ENCODE peak calls at places on chromosomes 1 and 21, in four cellular contexts. P is GM12865, T is endothelial cell, K is lower leg skin. Y is an unnamed sample.

GRCh38 chr1:214476958-214477870 is 74.2 kb downstream of the PTPN14 start:
- DNase-seq in P (no peak), T (no peak), K (no peak), Y (no peak)

GRCh38 chr1:206785366-206785765 is 13.1 kb upstream of the IL10 start:
- DNase-seq in P (no peak), T (no peak), K (peak; percentile 18), Y (no peak)

GRCh38 chr1:181128592-181129497 is 40.3 kb downstream of the IER5 start:
- DNase-seq in P (peak; percentile 86), T (no peak), K (no peak), Y (no peak)

GRCh38 chr1:173168941-173169340 is 38.2 kb downstream of the TNFSF4 start:
- DNase-seq in P (no peak), T (no peak), K (no peak), Y (no peak)

GRCh38 chr1:147167361-147167760 is 4.9 kb downstream of the PRKAB2 start:
- DNase-seq in P (no peak), T (no peak), K (no peak), Y (no peak)

GRCh38 chr1:4626560-4627319 is 27.7 kb upstream of the AJAP1 start:
- DNase-seq in P (no peak), T (no peak), K (no peak), Y (no peak)

GRCh38 chr1:209647212-209647611 is 5.0 kb downstream of the LAMB3 start:
- DNase-seq in P (no peak), T (no peak), K (no peak), Y (no peak)

GRCh38 chr1:162029205-162029604 is 5.5 kb upstream of the OLFML2B start:
- DNase-seq in P (no peak), T (no peak), K (no peak), Y (no peak)

GRCh38 chr1:147611587-147611986 is 58.7 kb downstream of the ACP6 start:
- DNase-seq in P (no peak), T (no peak), K (no peak), Y (no peak)

GRCh38 chr1:25572708-25573590 is 29.5 kb downstream of the LDLRAP1 start:
- DNase-seq in P (peak; percentile 67), T (peak; percentile 74), K (no peak), Y (peak; percentile 78)

GRCh38 chr1:94562502-94563260 is 21.1 kb upstream of the F3 start:
- DNase-seq in P (no peak), T (no peak), K (no peak), Y (no peak)

GRCh38 chr1:22893292-22893691 is 79.4 kb downstream of the LACTBL1 start:
- DNase-seq in P (no peak), T (no peak), K (no peak), Y (no peak)

GRCh38 chr21:37073417-37074194 is 552 bp downstream of the TTC3 start:
- DNase-seq in P (peak; percentile 71), T (no peak), K (peak; percentile 94), Y (peak; percentile 63)

GRCh38 chr1:234710381-234710780 is 100.4 kb upstream of the IRF2BP2 start:
- DNase-seq in P (no peak), T (no peak), K (peak; percentile 67), Y (no peak)

GRCh38 chr1:246110343-246111219 is 396.5 kb downstream of the SMYD3 start:
- DNase-seq in P (no peak), T (no peak), K (no peak), Y (no peak)

GRCh38 chr1:153573351-153573750 is 7.7 kb upstream of the S100A2 start:
- DNase-seq in P (no peak), T (no peak), K (no peak), Y (no peak)

GRCh38 chr1:77889240-77889637 is 815 bp downstream of the NEXN start:
- DNase-seq in P (no peak), T (no peak), K (no peak), Y (no peak)

GRCh38 chr1:37474051-37474696 is at the start of gene ZC3H12A:
- DNase-seq in P (peak; percentile 96), T (peak; percentile 80), K (peak; percentile 98), Y (peak; percentile 93)

GRCh38 chr21:45766501-45766900 is 123.0 kb downstream of the PCBP3 start:
- DNase-seq in P (no peak), T (no peak), K (no peak), Y (no peak)

GRCh38 chr1:59568158-59568935 is 246.4 kb upstream of the HOOK1 start:
- DNase-seq in P (no peak), T (no peak), K (no peak), Y (no peak)

GRCh38 chr1:109083923-109084322 is 6.6 kb upstream of the TMEM167B start:
- DNase-seq in P (no peak), T (no peak), K (no peak), Y (no peak)

GRCh38 chr1:205144046-205144720 is 22.4 kb upstream of the RBBP5 start:
- DNase-seq in P (no peak), T (no peak), K (no peak), Y (no peak)

GRCh38 chr1:119971710-119972570 is 75.6 kb upstream of the ADAM30 start:
- DNase-seq in P (no peak), T (no peak), K (no peak), Y (no peak)

DNA sequence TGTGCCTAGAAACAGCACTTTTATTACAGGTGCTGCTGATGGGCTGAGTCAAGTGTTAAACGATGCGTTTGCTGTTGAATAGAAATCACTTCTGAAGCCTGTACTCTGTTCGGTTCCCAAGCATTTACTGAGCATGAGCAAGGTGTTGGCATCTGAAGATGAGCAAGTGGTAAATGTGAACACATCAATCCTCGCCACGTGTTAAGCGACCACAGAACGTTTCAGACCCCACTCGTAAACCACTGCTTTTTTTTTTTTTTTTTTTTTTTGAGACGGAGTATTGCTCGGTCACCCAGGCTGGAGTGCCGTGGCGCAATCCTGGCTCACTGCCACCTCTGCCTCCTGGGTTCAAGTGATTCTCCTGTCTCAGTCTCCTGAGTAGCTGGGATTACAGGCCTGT is 241.2 kb downstream of the SETD4 start:
- DNase-seq in P (no peak), T (no peak), K (no peak), Y (no peak)
- TF ChIP-seq CTCF in P (no peak), T (no peak), K (no peak), Y (no peak)

DNA sequence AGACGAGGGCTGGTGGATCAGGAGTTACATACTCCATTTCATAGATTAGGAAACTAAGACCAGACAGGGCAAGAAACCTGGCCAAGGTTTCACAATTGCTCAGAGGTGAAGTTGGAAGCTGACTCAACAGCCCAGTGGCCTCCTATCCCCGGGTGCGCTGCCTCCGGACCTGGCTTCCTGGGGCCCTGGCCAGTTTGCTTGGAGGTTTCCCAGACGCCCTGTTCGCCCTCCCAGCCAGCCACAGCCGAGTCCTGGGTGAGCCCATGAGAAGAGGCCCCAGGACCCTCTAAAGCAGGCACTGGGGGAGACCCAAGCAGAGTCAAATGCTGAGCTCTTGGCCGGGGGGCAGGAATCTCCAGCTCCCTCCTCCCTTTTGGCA is 180.1 kb downstream of the ZBTB18 start:
- DNase-seq in P (no peak), T (no peak), K (no peak), Y (no peak)
- TF ChIP-seq CTCF in P (no peak), T (no peak), K (no peak), Y (no peak)

GRCh38 chr1:228120351-228121091 is 11.4 kb upstream of the MRPL55 start:
- DNase-seq in P (no peak), T (no peak), K (no peak), Y (no peak)
- TF ChIP-seq CTCF in P (no peak), T (no peak), K (no peak), Y (no peak)

GRCh38 chr21:34743831-34744230 is 75.0 kb downstream of the CLIC6 start:
- DNase-seq in P (no peak), T (no peak), K (peak; percentile 86), Y (no peak)

GRCh38 chr21:34748862-34749261 is 80.1 kb downstream of the CLIC6 start:
- DNase-seq in P (no peak), T (no peak), K (no peak), Y (no peak)

GRCh38 chr21:34743285-34743684 is 74.5 kb downstream of the CLIC6 start:
- DNase-seq in P (no peak), T (no peak), K (peak; percentile 64), Y (no peak)

GRCh38 chr21:34744801-34745200 is 76.0 kb downstream of the CLIC6 start:
- DNase-seq in P (no peak), T (no peak), K (peak; percentile 62), Y (no peak)

GRCh38 chr21:34745557-34746255 is 76.9 kb downstream of the CLIC6 start:
- DNase-seq in P (peak; percentile 88), T (peak; percentile 76), K (peak; percentile 92), Y (peak; percentile 69)
- TF ChIP-seq CTCF in P (peak; percentile 82), T (peak; percentile 86), K (peak; percentile 76), Y (peak; percentile 91)

DNA sequence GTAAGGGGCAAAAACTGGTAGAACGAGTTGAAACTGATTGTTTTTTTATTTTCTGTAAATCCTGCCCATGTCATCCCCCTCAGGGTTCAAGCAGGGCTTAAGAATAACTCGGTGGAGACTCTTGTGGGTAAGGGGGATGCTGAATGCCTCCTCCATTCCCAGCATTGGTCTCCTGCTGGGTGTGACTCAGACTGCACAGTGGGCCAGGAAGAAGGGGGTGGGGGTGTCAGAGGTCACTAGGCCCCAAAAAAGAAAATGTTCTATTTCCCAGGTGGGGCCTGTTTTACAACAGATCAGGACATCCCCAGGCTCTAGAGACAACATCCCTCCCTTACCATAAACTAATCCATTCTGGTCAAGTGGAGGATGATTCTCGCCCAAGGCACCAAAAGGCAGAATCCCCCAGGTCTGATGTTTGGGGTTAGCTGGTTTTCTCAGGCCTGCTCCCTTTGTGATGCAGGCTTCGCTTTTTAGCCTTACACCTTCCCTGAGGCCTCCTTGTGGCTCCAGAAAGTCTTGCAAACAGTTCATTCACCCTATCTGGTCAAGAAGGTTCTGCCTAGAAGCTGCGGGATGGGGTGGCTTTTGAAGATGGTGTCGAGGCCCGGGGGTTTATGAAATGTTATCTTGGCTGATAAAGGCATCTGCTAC is 10.7 kb upstream of the GRHL3 start:
- DNase-seq in P (peak; percentile 44), T (no peak), K (peak; percentile 42), Y (no peak)
- TF ChIP-seq CTCF in P (peak; percentile 13), T (no peak), K (no peak), Y (no peak)

GRCh38 chr1:240287722-240288121 is 196.0 kb downstream of the FMN2 start:
- DNase-seq in P (no peak), T (no peak), K (no peak), Y (no peak)
- TF ChIP-seq CTCF in P (no peak), T (no peak), K (no peak), Y (no peak)

Y was measured in activated CD8-positive, alpha-beta T cell treated with anti-CD3 and anti-CD28 coated beads for 36 hours.